ENCODE peak calls at places on chromosomes 6 and 20, in seven cellular contexts. One of them, this sample, is unnamed.

GRCh38 chr20:46483879-46484278 is 29.5 kb downstream of the ZNF334 start:
- DNase-seq in B cell: no peak
- DNase-seq in HepG2: no peak
- DNase-seq in upper lobe of right lung: no peak
- DNase-seq in psoas muscle: no peak
- DNase-seq in omental fat pad: no peak
- DNase-seq in HL-60: no peak
- DNase-seq in this sample: no peak

GRCh38 chr6:104835782-104836181 is 23.9 kb downstream of the HACE1 start:
- DNase-seq in psoas muscle: no peak
- DNase-seq in HepG2: no peak
- DNase-seq in omental fat pad: no peak
- DNase-seq in HL-60: no peak
- DNase-seq in B cell: no peak
- DNase-seq in upper lobe of right lung: no peak
- DNase-seq in this sample: no peak

GRCh38 chr20:8721098-8721497 is 347.8 kb upstream of the PLCB4 start:
- DNase-seq in psoas muscle: peak; percentile 19
- DNase-seq in HL-60: peak; percentile 41
- DNase-seq in B cell: peak; percentile 27
- DNase-seq in omental fat pad: no peak
- DNase-seq in upper lobe of right lung: no peak
- DNase-seq in HepG2: peak; percentile 71
- DNase-seq in this sample: no peak

GRCh38 chr6:3631862-3632261 is 119.7 kb downstream of the PXDC1 start:
- DNase-seq in psoas muscle: no peak
- DNase-seq in HepG2: no peak
- DNase-seq in B cell: no peak
- DNase-seq in HL-60: no peak
- DNase-seq in upper lobe of right lung: no peak
- DNase-seq in omental fat pad: no peak
- DNase-seq in this sample: no peak

GRCh38 chr6:108091288-108091687 is 16.7 kb upstream of the OSTM1 start:
- DNase-seq in B cell: no peak
- DNase-seq in psoas muscle: no peak
- DNase-seq in HepG2: no peak
- DNase-seq in upper lobe of right lung: no peak
- DNase-seq in omental fat pad: no peak
- DNase-seq in HL-60: peak; percentile 22
- DNase-seq in this sample: no peak

GRCh38 chr20:4978050-4978918 is 23.0 kb downstream of the SLC23A2 start:
- DNase-seq in psoas muscle: no peak
- DNase-seq in B cell: no peak
- DNase-seq in omental fat pad: no peak
- DNase-seq in HepG2: no peak
- DNase-seq in HL-60: no peak
- DNase-seq in upper lobe of right lung: no peak
- DNase-seq in this sample: no peak

GRCh38 chr6:35706468-35706867 is 17.8 kb upstream of the FKBP5 start:
- DNase-seq in upper lobe of right lung: no peak
- DNase-seq in B cell: no peak
- DNase-seq in HepG2: no peak
- DNase-seq in psoas muscle: no peak
- DNase-seq in HL-60: no peak
- DNase-seq in omental fat pad: no peak
- DNase-seq in this sample: no peak

GRCh38 chr20:50332491-50332980 is 141.9 kb downstream of the CEBPB start:
- DNase-seq in omental fat pad: no peak
- DNase-seq in HL-60: no peak
- DNase-seq in HepG2: no peak
- DNase-seq in psoas muscle: no peak
- DNase-seq in B cell: no peak
- DNase-seq in upper lobe of right lung: no peak
- DNase-seq in this sample: peak; percentile 60

GRCh38 chr6:26538936-26539615 is 910 bp downstream of the HMGN4 start:
- DNase-seq in upper lobe of right lung: no peak
- DNase-seq in psoas muscle: no peak
- DNase-seq in omental fat pad: no peak
- DNase-seq in HepG2: no peak
- DNase-seq in B cell: no peak
- DNase-seq in HL-60: no peak
- DNase-seq in this sample: no peak

GRCh38 chr6:139508023-139508422 is 133.6 kb upstream of the CITED2 start:
- DNase-seq in HL-60: peak; percentile 74
- DNase-seq in upper lobe of right lung: no peak
- DNase-seq in omental fat pad: no peak
- DNase-seq in B cell: no peak
- DNase-seq in psoas muscle: no peak
- DNase-seq in HepG2: peak; percentile 23
- DNase-seq in this sample: no peak

GRCh38 chr6:12233693-12234551 is 56.2 kb upstream of the EDN1 start:
- DNase-seq in HepG2: peak; percentile 67
- DNase-seq in upper lobe of right lung: no peak
- DNase-seq in psoas muscle: no peak
- DNase-seq in HL-60: peak; percentile 86
- DNase-seq in B cell: peak; percentile 62
- DNase-seq in omental fat pad: no peak
- DNase-seq in this sample: no peak

GRCh38 chr6:106309766-106310373 is 15.7 kb downstream of the ATG5 start:
- DNase-seq in psoas muscle: no peak
- DNase-seq in omental fat pad: no peak
- DNase-seq in B cell: no peak
- DNase-seq in upper lobe of right lung: no peak
- DNase-seq in HepG2: peak; percentile 9
- DNase-seq in HL-60: no peak
- DNase-seq in this sample: no peak

GRCh38 chr6:33384581-33385020 is 7.0 kb upstream of the KIFC1 start:
- DNase-seq in upper lobe of right lung: no peak
- DNase-seq in B cell: no peak
- DNase-seq in HL-60: no peak
- DNase-seq in omental fat pad: no peak
- DNase-seq in HepG2: no peak
- DNase-seq in psoas muscle: no peak
- DNase-seq in this sample: no peak

GRCh38 chr6:24882835-24883555 is 52.8 kb downstream of the RIPOR2 start:
- DNase-seq in upper lobe of right lung: no peak
- DNase-seq in HL-60: no peak
- DNase-seq in omental fat pad: no peak
- DNase-seq in psoas muscle: no peak
- DNase-seq in B cell: no peak
- DNase-seq in HepG2: no peak
- DNase-seq in this sample: no peak

GRCh38 chr6:35258858-35259193 is 709 bp upstream of the ZNF76 start:
- DNase-seq in upper lobe of right lung: no peak
- DNase-seq in B cell: no peak
- DNase-seq in HL-60: no peak
- DNase-seq in omental fat pad: no peak
- DNase-seq in HepG2: peak; percentile 52
- DNase-seq in psoas muscle: no peak
- DNase-seq in this sample: no peak

GRCh38 chr20:13111249-13111911 is 102.6 kb downstream of the SPTLC3 start:
- DNase-seq in HL-60: no peak
- DNase-seq in upper lobe of right lung: no peak
- DNase-seq in omental fat pad: no peak
- DNase-seq in HepG2: peak; percentile 73
- DNase-seq in B cell: no peak
- DNase-seq in psoas muscle: no peak
- DNase-seq in this sample: no peak

GRCh38 chr6:142694054-142694453 is 250.9 kb downstream of the HIVEP2 start:
- DNase-seq in psoas muscle: no peak
- DNase-seq in upper lobe of right lung: no peak
- DNase-seq in HepG2: no peak
- DNase-seq in B cell: no peak
- DNase-seq in omental fat pad: no peak
- DNase-seq in HL-60: no peak
- DNase-seq in this sample: no peak

GRCh38 chr20:11443382-11444119 is 474.1 kb upstream of the BTBD3 start:
- DNase-seq in HL-60: no peak
- DNase-seq in psoas muscle: no peak
- DNase-seq in B cell: no peak
- DNase-seq in HepG2: no peak
- DNase-seq in upper lobe of right lung: no peak
- DNase-seq in omental fat pad: no peak
- DNase-seq in this sample: no peak

GRCh38 chr6:37036146-37036545 is 30.7 kb downstream of the FGD2 start:
- DNase-seq in HepG2: no peak
- DNase-seq in omental fat pad: no peak
- DNase-seq in HL-60: no peak
- DNase-seq in psoas muscle: no peak
- DNase-seq in B cell: no peak
- DNase-seq in upper lobe of right lung: no peak
- DNase-seq in this sample: no peak

GRCh38 chr6:137036566-137037300 is 8.0 kb downstream of the IL20RA start:
- DNase-seq in HL-60: no peak
- DNase-seq in psoas muscle: no peak
- DNase-seq in B cell: no peak
- DNase-seq in HepG2: peak; percentile 20
- DNase-seq in upper lobe of right lung: no peak
- DNase-seq in omental fat pad: no peak
- DNase-seq in this sample: no peak

GRCh38 chr6:124858564-124858963 is 103.7 kb upstream of the RNF217 start:
- DNase-seq in HepG2: no peak
- DNase-seq in upper lobe of right lung: no peak
- DNase-seq in HL-60: no peak
- DNase-seq in psoas muscle: no peak
- DNase-seq in B cell: no peak
- DNase-seq in omental fat pad: no peak
- DNase-seq in this sample: no peak

GRCh38 chr6:124859366-124859765 is 102.9 kb upstream of the RNF217 start:
- DNase-seq in HL-60: no peak
- DNase-seq in psoas muscle: no peak
- DNase-seq in omental fat pad: no peak
- DNase-seq in B cell: no peak
- DNase-seq in upper lobe of right lung: no peak
- DNase-seq in HepG2: no peak
- DNase-seq in this sample: no peak

GRCh38 chr6:124857746-124858145 is 104.5 kb upstream of the RNF217 start:
- DNase-seq in B cell: no peak
- DNase-seq in upper lobe of right lung: no peak
- DNase-seq in HL-60: no peak
- DNase-seq in omental fat pad: no peak
- DNase-seq in HepG2: no peak
- DNase-seq in psoas muscle: no peak
- DNase-seq in this sample: no peak

DNA sequence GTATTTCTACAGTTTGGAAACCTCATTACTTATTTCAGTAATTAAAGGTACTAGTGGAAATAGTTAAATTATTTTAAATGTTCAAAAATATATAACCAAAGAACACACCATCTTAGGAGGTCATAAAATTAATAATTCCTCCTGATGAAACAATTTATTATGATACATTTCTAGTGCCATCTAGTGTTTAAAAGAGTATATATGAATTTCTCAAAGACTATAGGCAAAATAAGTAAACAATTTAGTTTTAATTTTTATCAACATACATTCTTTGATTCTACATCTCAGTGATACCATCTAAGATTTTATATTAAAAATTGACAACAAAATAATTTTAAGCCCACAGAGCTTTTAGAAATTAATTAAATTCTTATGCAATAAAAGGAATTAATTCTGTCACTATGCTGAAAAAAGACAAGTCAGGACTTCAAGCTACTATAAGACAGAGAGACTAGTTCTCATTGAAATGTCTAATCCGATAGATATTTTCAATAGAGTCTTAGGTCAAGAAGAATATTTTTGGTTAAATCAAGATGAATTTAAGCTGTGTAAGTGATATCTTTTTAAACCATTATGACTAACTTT is 107.8 kb upstream of the RNF217 start:
- DNase-seq in HepG2: no peak
- DNase-seq in upper lobe of right lung: no peak
- DNase-seq in psoas muscle: no peak
- DNase-seq in omental fat pad: no peak
- DNase-seq in B cell: no peak
- DNase-seq in HL-60: no peak
- DNase-seq in this sample: no peak
- TF ChIP-seq CTCF in HepG2: no peak
- TF ChIP-seq CTCF in upper lobe of right lung: peak; percentile 25
- TF ChIP-seq CTCF in psoas muscle: peak; percentile 28
- TF ChIP-seq CTCF in omental fat pad: no peak
- TF ChIP-seq CTCF in B cell: no peak
- TF ChIP-seq CTCF in HL-60: no peak
- TF ChIP-seq CTCF in this sample: peak; percentile 87

GRCh38 chr6:95352064-95352463 is 225.3 kb upstream of the MANEA start:
- DNase-seq in omental fat pad: no peak
- DNase-seq in HL-60: no peak
- DNase-seq in psoas muscle: no peak
- DNase-seq in HepG2: no peak
- DNase-seq in upper lobe of right lung: no peak
- DNase-seq in B cell: no peak
- DNase-seq in this sample: no peak
- TF ChIP-seq CTCF in omental fat pad: no peak
- TF ChIP-seq CTCF in HL-60: no peak
- TF ChIP-seq CTCF in psoas muscle: no peak
- TF ChIP-seq CTCF in HepG2: no peak
- TF ChIP-seq CTCF in upper lobe of right lung: no peak
- TF ChIP-seq CTCF in B cell: no peak
- TF ChIP-seq CTCF in this sample: peak; percentile 63

DNA sequence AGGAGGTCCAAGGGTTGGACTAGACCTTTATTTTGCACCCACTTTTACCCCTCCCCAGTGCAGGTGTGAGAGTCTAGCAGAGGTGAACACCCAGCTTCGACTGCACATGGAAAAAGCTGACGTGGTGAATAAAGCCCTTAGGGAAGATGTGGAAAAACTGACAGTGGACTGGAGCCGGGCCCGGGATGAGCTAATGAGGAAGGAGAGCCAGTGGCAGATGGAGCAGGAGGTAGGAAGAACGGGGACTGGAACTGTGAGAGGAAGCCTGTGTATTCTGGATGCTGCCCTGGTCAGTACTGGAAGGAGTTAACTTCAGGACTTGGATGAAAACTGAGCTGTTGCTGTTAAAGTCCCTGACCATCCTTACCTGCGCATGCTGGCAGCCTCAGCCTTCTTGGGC is 10.6 kb downstream of the CEP250 start:
- DNase-seq in HL-60: no peak
- DNase-seq in omental fat pad: no peak
- DNase-seq in B cell: no peak
- DNase-seq in psoas muscle: peak; percentile 59
- DNase-seq in upper lobe of right lung: no peak
- DNase-seq in HepG2: no peak
- DNase-seq in this sample: no peak
- TF ChIP-seq CTCF in HL-60: no peak
- TF ChIP-seq CTCF in omental fat pad: no peak
- TF ChIP-seq CTCF in B cell: no peak
- TF ChIP-seq CTCF in psoas muscle: no peak
- TF ChIP-seq CTCF in upper lobe of right lung: no peak
- TF ChIP-seq CTCF in HepG2: no peak
- TF ChIP-seq CTCF in this sample: no peak

GRCh38 chr6:49570474-49571079 is 20.1 kb downstream of the C6orf141 start:
- DNase-seq in upper lobe of right lung: no peak
- DNase-seq in HL-60: no peak
- DNase-seq in B cell: no peak
- DNase-seq in psoas muscle: no peak
- DNase-seq in omental fat pad: no peak
- DNase-seq in HepG2: peak; percentile 37
- DNase-seq in this sample: no peak
- TF ChIP-seq CTCF in upper lobe of right lung: peak; percentile 23
- TF ChIP-seq CTCF in HL-60: no peak
- TF ChIP-seq CTCF in B cell: no peak
- TF ChIP-seq CTCF in psoas muscle: no peak
- TF ChIP-seq CTCF in omental fat pad: no peak
- TF ChIP-seq CTCF in HepG2: peak; percentile 14
- TF ChIP-seq CTCF in this sample: no peak

GRCh38 chr20:7113577-7114466 is 346.3 kb downstream of the BMP2 start:
- DNase-seq in B cell: no peak
- DNase-seq in psoas muscle: peak; percentile 14
- DNase-seq in HepG2: peak; percentile 49
- DNase-seq in upper lobe of right lung: no peak
- DNase-seq in omental fat pad: no peak
- DNase-seq in HL-60: no peak
- DNase-seq in this sample: no peak
- TF ChIP-seq CTCF in B cell: no peak
- TF ChIP-seq CTCF in psoas muscle: peak; percentile 16
- TF ChIP-seq CTCF in HepG2: peak; percentile 84
- TF ChIP-seq CTCF in upper lobe of right lung: peak; percentile 31
- TF ChIP-seq CTCF in omental fat pad: no peak
- TF ChIP-seq CTCF in HL-60: no peak
- TF ChIP-seq CTCF in this sample: peak; percentile 73